ENCODE peak calls at places on chromosomes 6 and 20, in eight cellular contexts. P is brain microvascular endothelial cell, I is fibroblast of mammary gland, E is adipocyte, B is heart left ventricle, V is lower leg skin, D is uterus, R is BJ. F is an unnamed sample.

GRCh38 chr20:25061103-25061799 is 3.3 kb upstream of the ACSS1 start:
- DNase-seq in P (no peak), I (no peak), B (no peak), R (no peak), D (no peak), V (no peak), E (no peak), F (no peak)

GRCh38 chr20:49916146-49917002 is 1.0 kb upstream of the SPATA2 start:
- DNase-seq in R (no peak), P (no peak), B (no peak), D (no peak), V (no peak), I (peak), E (no peak), F (no peak)

GRCh38 chr20:51529027-51529749 is 13.3 kb downstream of the NFATC2 start:
- DNase-seq in P (peak), I (peak), E (peak), D (no peak), V (no peak), R (no peak), B (no peak), F (no peak)

GRCh38 chr20:1330075-1330830 is 1.3 kb upstream of the SDCBP2 start:
- DNase-seq in D (peak), R (no peak), P (no peak), B (peak), E (no peak), I (peak), V (peak), F (peak)

GRCh38 chr6:15389759-15390723 is 144.2 kb downstream of the JARID2 start:
- DNase-seq in B (no peak), R (no peak), E (peak), D (no peak), V (no peak), I (peak), P (peak), F (no peak)

GRCh38 chr6:44594471-44594870 is 207.0 kb downstream of the CDC5L start:
- DNase-seq in B (no peak), V (no peak), D (no peak), I (no peak), E (no peak), P (no peak), R (no peak), F (no peak)

GRCh38 chr6:82144007-82144851 is 103.3 kb downstream of the IBTK start:
- DNase-seq in I (peak), D (peak), P (peak), R (peak), E (peak), V (peak), B (peak), F (peak)

GRCh38 chr20:57287007-57287810 is 20.8 kb upstream of the BMP7 start:
- DNase-seq in R (no peak), V (no peak), E (no peak), D (no peak), B (no peak), I (no peak), P (no peak), F (no peak)

GRCh38 chr6:137800749-137801148 is 66.3 kb upstream of the TNFAIP3 start:
- DNase-seq in R (no peak), E (no peak), V (no peak), B (no peak), D (no peak), I (no peak), P (no peak), F (peak)

GRCh38 chr6:29845405-29846006 is 17.9 kb downstream of the HLA-G start:
- DNase-seq in V (peak), I (no peak), B (no peak), P (no peak), E (no peak), D (no peak), R (no peak), F (peak)

GRCh38 chr6:5898102-5898501 is 108.6 kb downstream of the NRN1 start:
- DNase-seq in E (no peak), D (no peak), R (no peak), V (no peak), P (no peak), I (no peak), B (no peak), F (no peak)

GRCh38 chr6:52570291-52570700 is 6.6 kb downstream of the TRAM2 start:
- DNase-seq in P (no peak), V (no peak), E (no peak), R (no peak), I (peak), B (peak), D (peak), F (no peak)

GRCh38 chr20:36941403-36941835 is 10.1 kb downstream of the SAMHD1 start:
- DNase-seq in R (no peak), I (peak), B (no peak), P (no peak), E (peak), D (no peak), V (no peak), F (no peak)

GRCh38 chr20:48619126-48620101 is 208.4 kb downstream of the PREX1 start:
- DNase-seq in V (no peak), B (no peak), E (peak), D (no peak), I (no peak), P (no peak), R (no peak), F (no peak)

GRCh38 chr20:60459212-60459611 is 501.0 kb downstream of the CDH26 start:
- DNase-seq in I (no peak), E (no peak), D (no peak), B (no peak), P (no peak), V (no peak), R (no peak), F (no peak)

GRCh38 chr20:33284937-33285336 is 1.9 kb downstream of the BPIFB1 start:
- DNase-seq in D (no peak), V (no peak), R (no peak), B (no peak), E (no peak), I (no peak), P (no peak), F (no peak)

GRCh38 chr6:13846841-13847240 is 32.5 kb upstream of the MCUR1 start:
- DNase-seq in V (no peak), D (no peak), P (no peak), B (no peak), I (no peak), R (no peak), E (no peak), F (no peak)

GRCh38 chr6:97292671-97293070 is 9.7 kb upstream of the MMS22L start:
- DNase-seq in R (no peak), I (peak), V (no peak), P (no peak), E (no peak), D (no peak), B (no peak), F (no peak)

GRCh38 chr6:139882977-139883728 is 508.7 kb upstream of the CITED2 start:
- DNase-seq in B (no peak), V (no peak), E (peak), I (peak), D (no peak), R (no peak), P (peak), F (peak)

GRCh38 chr6:119342430-119342829 is 7.1 kb downstream of the MAN1A1 start:
- DNase-seq in V (no peak), R (no peak), B (no peak), D (no peak), I (no peak), P (no peak), E (no peak), F (no peak)

DNA sequence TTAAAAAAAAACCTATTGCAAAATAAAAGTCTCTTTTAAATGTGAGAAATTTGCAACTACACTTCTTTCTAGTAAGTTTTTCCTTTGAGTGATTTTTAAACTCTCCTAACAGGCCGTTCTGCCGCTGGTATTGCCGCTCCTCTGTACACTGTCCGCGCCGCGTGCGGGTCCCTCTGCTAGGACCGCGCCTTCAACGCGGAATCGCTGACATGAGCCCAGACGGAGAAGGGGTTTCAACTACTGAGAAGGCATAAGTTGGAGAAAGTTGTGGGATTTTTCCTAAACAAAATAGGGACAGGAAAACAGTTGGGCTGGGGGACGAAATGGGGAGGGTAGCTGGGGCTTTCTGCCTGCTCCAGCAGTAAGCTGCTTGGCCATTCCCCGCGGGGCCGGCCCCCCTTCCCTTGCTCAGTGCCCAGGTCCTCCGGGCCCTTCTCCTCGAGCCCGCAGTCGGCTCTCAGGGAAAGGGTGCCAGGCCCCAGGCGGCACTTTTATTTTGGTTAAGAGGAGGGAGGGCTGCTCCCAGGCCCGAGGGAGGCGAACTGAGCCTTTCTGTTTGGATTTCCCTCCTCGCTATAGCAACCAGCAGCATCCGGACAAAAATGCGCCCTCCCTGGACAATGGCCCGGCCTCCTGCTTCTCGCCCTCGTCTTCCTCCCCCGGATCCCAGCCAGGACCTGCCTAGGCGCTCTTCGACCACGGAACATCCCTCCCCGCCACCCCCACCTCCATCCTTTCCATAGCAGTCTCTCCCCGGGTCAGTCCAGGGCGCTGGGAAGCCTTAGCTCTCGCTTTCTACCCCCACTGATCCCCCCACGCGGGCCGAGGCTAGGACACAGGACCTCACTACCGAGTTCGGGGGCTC is 6.8 kb upstream of the POU3F2 start:
- DNase-seq in P (no peak), B (no peak), I (no peak), D (no peak), E (no peak), R (no peak), V (no peak), F (no peak)
- H3K4me3 ChIP-seq in P (no peak), B (no peak), I (no peak), D (no peak), E (no peak), R (no peak), V (no peak), F (no peak)

DNA sequence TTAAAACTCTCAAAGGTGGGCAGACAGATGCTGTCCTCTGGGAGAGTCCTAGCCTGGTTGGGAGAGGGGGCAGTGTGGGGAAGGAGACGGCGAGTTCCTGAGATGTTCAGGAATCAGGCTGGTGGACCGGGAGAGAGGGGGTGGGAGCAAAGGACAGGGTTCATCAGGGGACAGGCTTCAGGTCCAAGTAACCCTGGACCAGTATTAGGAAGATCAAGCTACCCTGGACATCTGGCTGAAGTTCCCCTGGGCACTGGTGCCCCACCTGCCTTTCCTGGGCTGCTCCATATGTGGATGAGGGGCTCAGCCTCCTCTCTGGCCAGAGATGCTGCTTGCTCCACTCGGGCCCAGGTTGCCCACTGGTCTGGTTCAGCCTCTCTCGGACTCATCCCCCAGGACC is 1.1 kb upstream of the IP6K3 start:
- DNase-seq in E (no peak), R (no peak), P (no peak), B (no peak), V (no peak), I (no peak), D (no peak), F (no peak)
- H3K4me3 ChIP-seq in E (no peak), R (no peak), P (no peak), B (no peak), V (no peak), I (no peak), D (no peak), F (no peak)

DNA sequence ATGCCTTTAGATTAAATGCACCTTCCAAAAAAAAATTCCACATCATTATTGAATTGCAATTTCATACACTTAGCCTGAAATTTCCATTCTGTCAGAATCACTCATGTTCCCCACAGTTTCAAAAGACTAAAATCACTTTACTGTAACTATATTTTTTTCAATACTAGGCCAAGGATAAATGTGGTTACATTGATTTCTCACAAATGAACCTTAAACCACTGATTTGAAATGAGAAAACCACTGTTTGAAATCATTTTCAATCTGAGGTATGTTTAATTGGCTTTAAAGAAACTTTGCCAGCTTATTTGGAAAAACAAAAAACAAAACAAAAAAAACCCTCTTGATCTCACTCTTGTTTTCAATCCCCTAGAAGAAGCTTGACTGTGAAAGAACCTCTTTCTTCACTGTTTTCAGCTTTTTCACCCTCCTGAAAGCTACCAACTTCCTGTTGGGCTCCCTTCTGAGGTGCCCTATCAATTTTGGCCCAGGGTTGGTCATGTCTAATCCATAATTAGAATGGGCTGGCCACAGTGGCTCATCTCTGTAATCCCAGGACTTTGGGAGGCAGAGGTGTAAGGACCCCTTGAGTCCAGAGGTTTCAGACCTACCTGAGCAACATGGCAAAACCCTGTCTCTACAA is 242.5 kb downstream of the ADGRG6 start:
- DNase-seq in B (no peak), D (no peak), R (no peak), E (no peak), I (no peak), V (no peak), P (no peak), F (no peak)
- H3K4me3 ChIP-seq in B (no peak), D (no peak), R (no peak), E (no peak), I (no peak), V (no peak), P (no peak), F (no peak)

GRCh38 chr20:63082308-63082938 is 75.7 kb upstream of the BHLHE23 start:
- DNase-seq in E (peak), V (no peak), P (peak), I (peak), B (peak), D (no peak), R (no peak), F (no peak)

GRCh38 chr20:63081351-63081750 is 74.6 kb upstream of the BHLHE23 start:
- DNase-seq in R (no peak), D (no peak), V (no peak), E (no peak), I (no peak), P (no peak), B (no peak), F (no peak)

GRCh38 chr20:63080811-63081210 is 74.0 kb upstream of the BHLHE23 start:
- DNase-seq in B (no peak), R (no peak), P (no peak), V (no peak), E (no peak), I (no peak), D (no peak), F (no peak)

GRCh38 chr20:63082939-63083735 is 76.4 kb upstream of the BHLHE23 start:
- DNase-seq in B (no peak), V (no peak), D (no peak), I (no peak), E (no peak), R (no peak), P (no peak), F (no peak)

GRCh38 chr20:63081831-63082230 is 75.1 kb upstream of the BHLHE23 start:
- DNase-seq in P (no peak), B (no peak), V (no peak), R (no peak), I (no peak), D (no peak), E (no peak), F (no peak)
- H3K4me3 ChIP-seq in P (no peak), B (no peak), V (no peak), R (no peak), I (no peak), D (no peak), E (no peak), F (no peak)

GRCh38 chr6:43433148-43433547 is 5.8 kb downstream of the ABCC10 start:
- DNase-seq in R (no peak), V (no peak), D (no peak), I (no peak), E (no peak), B (no peak), P (no peak), F (no peak)
- H3K4me3 ChIP-seq in R (no peak), V (no peak), D (no peak), I (no peak), E (no peak), B (no peak), P (no peak), F (no peak)

GRCh38 chr6:28082939-28083338 is 2.6 kb downstream of the ZNF165 start:
- DNase-seq in I (no peak), P (no peak), D (no peak), E (no peak), R (no peak), B (no peak), V (no peak), F (no peak)

GRCh38 chr6:28078050-28078449 is 2.3 kb upstream of the ZNF165 start:
- DNase-seq in I (no peak), R (no peak), B (no peak), P (peak), D (no peak), V (no peak), E (no peak), F (no peak)

GRCh38 chr6:28080631-28081485 is 490 bp downstream of the ZNF165 start:
- DNase-seq in R (peak), B (peak), P (peak), V (peak), I (peak), E (peak), D (peak), F (peak)

GRCh38 chr6:28078836-28079235 is 1.5 kb upstream of the ZNF165 start:
- DNase-seq in R (no peak), V (no peak), E (no peak), B (no peak), D (no peak), P (no peak), I (no peak), F (no peak)

DNA sequence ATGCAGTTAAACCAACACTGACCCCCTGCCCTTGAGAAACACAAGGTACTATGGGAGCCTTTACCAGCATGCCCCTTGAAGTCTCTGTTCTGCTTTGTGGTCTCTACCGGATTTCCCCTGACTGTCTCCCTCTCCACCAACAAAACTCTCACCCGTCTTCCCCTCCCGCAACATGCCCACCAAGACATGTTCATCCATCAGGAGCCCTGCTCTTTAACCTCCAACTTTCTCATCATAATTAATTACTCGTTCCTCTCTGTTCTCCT is 1.1 kb downstream of the ZNF165 start:
- DNase-seq in I (no peak), E (no peak), V (no peak), B (no peak), P (no peak), D (no peak), R (no peak), F (no peak)
- H3K4me3 ChIP-seq in I (peak), E (peak), V (peak), B (peak), P (peak), D (peak), R (peak), F (peak)

DNA sequence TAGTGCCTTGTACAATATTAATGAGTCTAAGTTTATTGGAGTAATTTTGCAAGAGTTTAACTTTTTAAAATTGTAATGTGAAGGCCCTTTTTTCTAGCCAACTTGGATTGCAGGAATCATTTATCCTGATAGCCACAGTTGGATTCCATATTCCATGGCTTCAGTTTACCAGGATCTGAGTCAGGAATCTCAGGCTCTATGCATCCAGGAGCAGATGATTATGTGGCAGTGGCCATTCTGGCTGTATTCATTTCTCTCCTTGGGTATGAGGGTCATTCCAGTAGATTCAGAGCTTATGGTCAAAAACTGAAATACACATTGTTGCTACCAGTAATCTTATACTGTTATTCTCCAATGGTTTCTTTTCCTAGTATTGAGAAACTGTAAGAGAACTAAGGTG is 2.9 kb downstream of the AIG1 start:
- DNase-seq in I (no peak), E (no peak), R (no peak), P (no peak), D (no peak), B (no peak), V (no peak), F (no peak)
- H3K4me3 ChIP-seq in I (no peak), E (no peak), R (no peak), P (no peak), D (no peak), B (no peak), V (no peak), F (no peak)

DNA sequence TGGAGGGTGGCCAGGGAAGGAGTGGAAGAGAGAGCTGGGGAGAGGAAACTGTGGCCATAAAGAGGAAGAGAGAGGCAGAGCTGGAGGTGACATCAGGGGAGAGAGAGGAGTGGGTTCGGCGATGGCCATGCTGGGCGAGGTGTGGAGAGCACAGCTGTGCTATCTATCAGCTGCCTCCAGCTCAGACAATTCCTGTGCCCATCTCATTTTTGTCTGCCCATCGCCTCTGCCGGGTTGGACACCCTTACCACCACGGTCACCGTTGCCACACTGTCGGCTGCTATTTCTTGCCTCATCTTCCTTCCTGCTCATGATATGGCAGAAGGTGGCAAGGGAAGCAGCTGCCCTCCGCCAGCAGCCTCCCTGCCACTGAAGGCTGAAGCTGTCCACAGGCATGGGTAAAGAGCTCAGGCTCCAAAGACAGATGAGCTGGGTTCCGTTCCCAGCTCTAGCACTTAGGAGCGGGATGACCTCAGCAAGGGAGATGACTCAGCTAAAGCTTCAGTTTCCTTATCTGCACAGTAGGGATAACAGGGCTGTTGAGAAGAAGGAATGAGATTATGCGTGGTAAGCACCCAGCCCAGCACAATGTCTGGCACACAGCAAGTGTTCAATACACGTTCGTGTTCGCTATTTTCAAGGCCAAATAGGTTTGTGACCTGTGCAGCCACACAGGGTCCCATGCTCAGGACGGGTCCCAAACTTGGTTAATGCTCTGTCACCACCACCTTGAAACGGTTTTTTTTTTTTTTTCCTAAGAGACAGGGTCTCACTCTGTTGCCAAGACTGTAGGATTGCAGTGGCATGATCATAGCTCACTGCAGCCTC is 21.9 kb upstream of the TAF8 start:
- DNase-seq in R (no peak), P (peak), E (no peak), B (no peak), I (peak), V (no peak), D (no peak), F (no peak)
- H3K4me3 ChIP-seq in R (no peak), P (no peak), E (no peak), B (no peak), I (no peak), V (no peak), D (no peak), F (no peak)

F was measured in epithelial cell of proximal tubule.